ENCODE peak calls at places on chromosomes 7 and 10, in six cellular contexts. Q is K562, H is astrocyte, P is mammary epithelial cell, C is neuronal stem cell, N is fibroblast of lung. A is an unnamed sample.

GRCh38 chr7:138197306-138197640 is 121.0 kb downstream of the AKR1D1 start:
- DNase-seq in Q (no peak), C (no peak), P (peak), H (no peak), N (no peak), A (no peak)

GRCh38 chr10:60310746-60311145 is 78.9 kb downstream of the ANK3 start:
- DNase-seq in C (peak), Q (no peak), P (no peak), H (no peak), N (no peak), A (no peak)

GRCh38 chr10:44761076-44761475 is 150.1 kb upstream of the TMEM72 start:
- DNase-seq in P (no peak), C (no peak), Q (no peak), N (peak), H (peak), A (no peak)

GRCh38 chr10:4541292-4541691 is 284.7 kb upstream of the AKR1E2 start:
- DNase-seq in Q (no peak), H (peak), N (peak), P (peak), C (no peak), A (no peak)

GRCh38 chr7:26090927-26091519 is 61.0 kb upstream of the NFE2L3 start:
- DNase-seq in H (peak), P (peak), C (peak), N (peak), Q (peak), A (peak)

GRCh38 chr7:47376991-47377590 is 204.8 kb downstream of the TNS3 start:
- DNase-seq in Q (no peak), H (no peak), N (no peak), P (no peak), C (no peak), A (no peak)

GRCh38 chr7:7428806-7429205 is 106.9 kb downstream of the COL28A1 start:
- DNase-seq in Q (no peak), N (peak), H (peak), P (no peak), C (no peak), A (no peak)

GRCh38 chr7:121001932-121002754 is 13.6 kb downstream of the CPED1 start:
- DNase-seq in Q (no peak), P (no peak), N (no peak), C (no peak), H (no peak), A (no peak)

GRCh38 chr10:22669163-22669711 is 45.1 kb downstream of the PIP4K2A start:
- DNase-seq in H (no peak), C (no peak), P (no peak), Q (peak), N (no peak), A (no peak)

DNA sequence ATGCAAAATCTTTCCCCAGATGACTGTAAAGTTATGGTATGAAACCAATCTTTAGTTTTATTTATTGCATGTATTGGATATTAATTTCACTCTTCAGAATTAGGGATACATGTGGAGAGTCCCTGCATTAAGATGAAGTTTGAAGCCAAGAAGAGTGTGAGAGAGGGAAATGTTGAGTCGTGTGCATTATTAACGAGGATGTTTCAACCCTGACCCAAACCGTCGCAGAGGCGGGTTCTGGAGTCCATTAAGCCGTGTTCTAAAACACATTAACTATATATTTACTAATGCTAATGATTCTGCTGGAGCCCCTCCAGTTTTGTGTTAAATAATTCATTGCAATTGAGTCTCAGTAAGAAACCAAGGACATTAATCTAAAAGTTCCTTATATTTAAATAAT is 1.8 kb downstream of the CDK14 start:
- DNase-seq in Q (no peak), P (no peak), N (no peak), H (no peak), C (no peak), A (no peak)
- H3K9ac ChIP-seq in Q (no peak), P (peak), N (no peak), H (peak), C (no peak), A (no peak)

DNA sequence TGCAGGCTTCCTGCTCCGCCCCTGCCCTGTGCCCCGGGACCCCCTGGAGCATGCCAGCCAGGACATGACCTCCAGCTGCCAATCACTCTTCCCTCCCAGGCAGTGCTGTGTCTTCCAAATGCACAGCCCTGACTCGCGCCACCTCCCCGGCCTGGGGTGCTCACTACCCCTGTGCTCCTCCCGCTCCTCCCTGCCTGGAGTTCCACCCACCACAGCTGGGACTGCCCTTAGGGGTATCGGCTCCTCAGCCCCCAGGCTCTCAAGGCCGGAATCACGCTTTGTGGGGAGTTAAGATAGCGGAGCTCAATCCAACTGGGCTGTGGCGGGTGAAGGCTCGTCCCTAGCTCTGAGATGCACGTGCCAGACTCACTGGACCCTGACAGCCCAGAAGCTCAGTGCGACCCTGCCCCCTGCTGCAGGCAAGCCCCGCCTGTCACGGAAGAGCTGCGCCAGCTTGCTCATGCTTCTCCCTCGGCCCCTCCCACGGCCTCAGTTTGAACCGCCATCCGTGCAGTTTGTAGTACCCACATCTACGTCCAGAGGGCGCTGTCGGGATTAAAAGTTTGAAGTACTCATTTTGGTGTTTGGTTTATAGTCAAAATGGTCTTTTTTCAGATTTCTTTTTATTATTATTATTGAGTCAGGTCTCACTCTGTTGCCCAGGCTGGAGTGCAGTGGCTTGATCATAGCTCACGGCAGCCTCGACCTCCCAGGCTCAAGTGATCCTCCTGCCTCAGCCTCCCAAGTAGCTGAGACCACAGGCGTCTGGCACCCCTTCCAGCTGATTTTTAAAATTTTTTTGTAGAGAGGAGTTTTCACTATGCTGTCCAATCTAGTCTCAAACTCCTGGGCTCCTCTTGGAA is 142.5 kb upstream of the TCERG1L start:
- DNase-seq in P (no peak), H (no peak), Q (peak), C (peak), N (no peak), A (no peak)
- H3K4me3 ChIP-seq in P (no peak), H (no peak), Q (no peak), C (peak), N (no peak), A (no peak)

GRCh38 chr10:97426776-97427570 is 982 bp downstream of the PGAM1 start:
- DNase-seq in H (no peak), N (peak), P (no peak), C (no peak), Q (no peak), A (peak)

GRCh38 chr10:97428572-97428981 is 2.6 kb downstream of the PGAM1 start:
- DNase-seq in Q (no peak), C (no peak), H (no peak), N (peak), P (peak), A (no peak)

GRCh38 chr10:97422921-97423420 is 3.0 kb upstream of the PGAM1 start:
- DNase-seq in N (peak), P (peak), H (peak), C (no peak), Q (no peak), A (no peak)

GRCh38 chr10:97425964-97426775 is at the start of gene PGAM1:
- DNase-seq in H (peak), C (peak), Q (peak), N (peak), P (peak), A (peak)

DNA sequence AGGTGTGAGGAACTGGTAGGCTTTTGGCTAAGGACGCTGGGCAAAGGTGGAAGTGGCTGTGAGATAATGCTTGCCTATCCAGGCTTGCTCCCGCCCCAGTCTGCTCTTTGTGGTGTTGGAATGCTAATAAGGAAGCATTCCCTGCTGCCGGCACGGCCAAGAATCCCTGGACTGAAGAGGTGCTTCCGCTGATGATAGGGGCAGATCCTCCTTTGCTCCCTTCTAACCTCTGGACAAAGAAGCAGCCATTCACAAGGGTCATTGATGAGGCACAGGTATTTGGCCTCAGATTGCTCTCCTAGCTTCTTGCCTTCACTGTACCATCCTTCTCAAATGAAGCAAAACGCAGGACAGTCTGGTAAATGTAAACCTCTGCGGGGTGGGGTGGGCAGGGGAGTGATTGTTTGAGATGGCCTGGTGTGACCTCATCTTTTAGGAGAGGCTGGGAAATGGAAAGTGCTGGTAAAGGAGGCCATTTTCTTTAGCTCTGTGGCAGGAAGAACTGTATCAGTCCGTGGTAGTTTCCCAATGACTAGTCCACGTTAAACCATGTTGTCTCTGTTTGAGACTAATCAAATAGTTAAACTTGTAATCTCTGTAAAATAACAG is 1.7 kb downstream of the PGAM1 start:
- DNase-seq in H (no peak), P (peak), C (peak), N (peak), Q (no peak), A (no peak)
- H3K9ac ChIP-seq in H (peak), P (peak), C (peak), N (no peak), Q (peak), A (peak)

GRCh38 chr7:107387077-107387476 is 82.8 kb upstream of the GPR22 start:
- DNase-seq in C (no peak), H (peak), N (peak), P (no peak), Q (no peak), A (no peak)
- H3K4me3 ChIP-seq in C (no peak), H (no peak), N (no peak), P (no peak), Q (no peak), A (no peak)

GRCh38 chr10:61905446-61905725 is 3.9 kb downstream of the ARID5B start:
- DNase-seq in H (no peak), P (no peak), Q (no peak), C (no peak), N (no peak), A (no peak)

GRCh38 chr10:61902448-61903183 is 1.1 kb downstream of the ARID5B start:
- DNase-seq in H (peak), Q (peak), C (peak), N (peak), P (peak), A (peak)

GRCh38 chr10:61904711-61905445 is 3.4 kb downstream of the ARID5B start:
- DNase-seq in C (no peak), H (peak), P (peak), Q (peak), N (peak), A (peak)

GRCh38 chr10:61903184-61903990 is 1.9 kb downstream of the ARID5B start:
- DNase-seq in P (peak), C (peak), N (peak), H (peak), Q (peak), A (peak)

DNA sequence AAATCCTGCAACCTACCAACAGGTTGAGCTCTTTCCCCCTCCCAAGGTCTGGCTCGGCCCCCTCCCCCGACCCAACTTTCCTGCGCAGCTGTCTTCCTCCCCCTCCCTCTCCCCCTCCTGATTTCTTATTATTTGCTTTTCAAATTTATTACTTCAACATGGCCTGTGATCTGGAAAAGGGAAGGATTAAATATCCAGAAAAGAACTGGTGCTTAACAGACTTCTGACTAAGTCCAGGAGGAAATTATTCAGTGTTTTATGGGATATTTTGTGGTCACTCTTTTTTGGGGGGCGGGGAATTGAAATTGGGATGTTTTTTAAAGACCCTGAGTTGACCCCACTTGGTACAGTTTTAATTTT is 2.5 kb downstream of the ARID5B start:
- DNase-seq in N (no peak), P (no peak), H (no peak), Q (no peak), C (no peak), A (no peak)
- H3K9ac ChIP-seq in N (no peak), P (peak), H (peak), Q (no peak), C (no peak), A (peak)

DNA sequence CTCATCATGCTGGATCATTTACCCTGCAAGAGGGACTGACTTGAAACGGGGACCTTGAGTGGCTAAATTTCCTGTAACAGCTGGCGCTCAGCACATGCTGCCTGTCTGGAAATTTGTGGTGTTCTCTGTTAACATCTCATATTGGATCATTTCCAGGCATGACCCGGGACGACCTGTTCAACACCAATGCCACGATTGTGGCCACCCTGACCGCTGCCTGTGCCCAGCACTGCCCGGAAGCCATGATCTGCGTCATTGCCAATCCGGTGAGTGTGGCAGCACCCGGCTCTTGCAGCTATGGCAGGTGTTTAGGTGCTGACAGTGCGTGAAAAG is 9.9 kb downstream of the MDH2 start:
- DNase-seq in P (no peak), Q (no peak), N (no peak), C (no peak), H (no peak), A (no peak)
- H3K4me3 ChIP-seq in P (no peak), Q (no peak), N (no peak), C (no peak), H (no peak), A (no peak)

GRCh38 chr10:62917475-62918238 is 101.5 kb upstream of the EGR2 start:
- DNase-seq in H (no peak), N (no peak), Q (no peak), P (no peak), C (no peak), A (no peak)
- H3K9ac ChIP-seq in H (no peak), N (no peak), Q (no peak), P (no peak), C (no peak), A (no peak)

GRCh38 chr10:101050206-101051069 is 11.4 kb upstream of the KAZALD1 start:
- DNase-seq in H (no peak), Q (peak), N (peak), C (peak), P (no peak), A (peak)
- H3K4me3 ChIP-seq in H (no peak), Q (no peak), N (peak), C (no peak), P (peak), A (peak)

A was measured in MM.1S.